ENCODE peak calls at places on chromosome 5, in four cellular contexts. I, Z, F and B are unnamed samples.

GRCh38 chr5:180591249-180591887 is at the start of gene SCGB3A1:
- DNase-seq in I (no peak), Z (peak; percentile 31), F (no peak), B (no peak)

GRCh38 chr5:124669300-124669648 is 77.2 kb downstream of the ZNF608 start:
- DNase-seq in I (no peak), Z (no peak), F (no peak), B (no peak)

GRCh38 chr5:134223406-134224251 is 2.2 kb downstream of the PPP2CA start:
- DNase-seq in I (peak; percentile 52), Z (no peak), F (peak; percentile 7), B (no peak)

GRCh38 chr5:139709587-139710369 is 61.6 kb downstream of the CXXC5 start:
- DNase-seq in I (no peak), Z (no peak), F (no peak), B (no peak)

GRCh38 chr5:154311362-154311761 is 120.8 kb downstream of the GALNT10 start:
- DNase-seq in I (no peak), Z (no peak), F (no peak), B (no peak)

GRCh38 chr5:137401946-137402345 is 97.2 kb downstream of the SPOCK1 start:
- DNase-seq in I (no peak), Z (no peak), F (no peak), B (no peak)

GRCh38 chr5:13627673-13628454 is 316.6 kb downstream of the DNAH5 start:
- DNase-seq in I (no peak), Z (no peak), F (no peak), B (no peak)

GRCh38 chr5:72122619-72123018 is 15.3 kb downstream of the MAP1B start:
- DNase-seq in I (no peak), Z (no peak), F (no peak), B (no peak)

GRCh38 chr5:54667136-54667535 is 149.6 kb downstream of the SNX18 start:
- DNase-seq in I (peak; percentile 28), Z (no peak), F (no peak), B (no peak)

GRCh38 chr5:121485261-121485660 is 366.4 kb upstream of the FTMT start:
- DNase-seq in I (no peak), Z (no peak), F (no peak), B (no peak)

GRCh38 chr5:14250094-14250777 is 107.1 kb downstream of the TRIO start:
- DNase-seq in I (peak; percentile 86), Z (peak; percentile 85), F (no peak), B (no peak)

GRCh38 chr5:143401846-143402463 is 1.5 kb downstream of the NR3C1 start:
- DNase-seq in I (peak; percentile 20), Z (no peak), F (peak; percentile 21), B (peak; percentile 47)

GRCh38 chr5:95786821-95787408 is 35.6 kb downstream of the GLRX start:
- DNase-seq in I (peak; percentile 75), Z (no peak), F (no peak), B (no peak)

GRCh38 chr5:151315998-151316597 is 12.5 kb upstream of the SLC36A3 start:
- DNase-seq in I (peak; percentile 63), Z (peak; percentile 78), F (peak; percentile 93), B (peak; percentile 73)

GRCh38 chr5:116759860-116760644 is 185.4 kb upstream of the SEMA6A start:
- DNase-seq in I (no peak), Z (peak; percentile 94), F (no peak), B (no peak)

GRCh38 chr5:112005533-112005926 is 248.5 kb upstream of the NREP start:
- DNase-seq in I (peak; percentile 50), Z (no peak), F (peak; percentile 40), B (no peak)
- H3K4me2 ChIP-seq in I (no peak overlapping the region), Z (no peak overlapping the region), F (no peak overlapping the region), B (no peak overlapping the region)

GRCh38 chr5:141811287-141812155 is 66.7 kb downstream of the PCDH1 start:
- DNase-seq in I (no peak), Z (peak; percentile 91), F (no peak), B (no peak)
- H3K4me2 ChIP-seq in I (no peak overlapping the region), Z (peak overlapping the region; percentile 75), F (no peak overlapping the region), B (no peak overlapping the region)

GRCh38 chr5:141941779-141942178 is 16.2 kb downstream of the PCDH12 start:
- DNase-seq in I (peak; percentile 17), Z (no peak), F (no peak), B (no peak)

GRCh38 chr5:141942185-141942857 is 15.7 kb downstream of the PCDH12 start:
- DNase-seq in I (no peak), Z (no peak), F (no peak), B (no peak)

GRCh38 chr5:141944086-141944485 is 13.9 kb downstream of the PCDH12 start:
- DNase-seq in I (no peak), Z (no peak), F (no peak), B (no peak)

GRCh38 chr5:141940695-141941271 is 17.1 kb downstream of the DELE1 start:
- DNase-seq in I (peak; percentile 16), Z (no peak), F (no peak), B (no peak)

DNA sequence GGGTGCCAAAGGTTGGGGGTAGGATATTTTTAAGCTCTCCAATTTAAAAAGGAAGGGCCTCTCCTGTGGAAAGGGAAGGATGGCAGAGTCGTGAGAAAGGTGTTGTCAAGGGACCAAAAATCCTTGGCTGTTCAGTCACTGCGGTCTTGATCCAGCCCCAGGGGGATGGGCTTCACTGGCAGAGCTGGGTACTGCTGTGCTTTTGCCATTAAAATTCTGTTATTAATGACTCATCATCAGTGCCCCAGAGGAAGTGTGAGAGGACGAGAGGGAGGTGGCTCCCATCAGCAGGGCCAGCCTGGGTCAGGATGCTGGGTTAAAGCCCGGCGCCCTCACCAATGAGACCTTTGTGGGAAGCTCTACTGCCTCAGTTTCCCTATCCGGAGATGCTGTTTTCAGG is 16.7 kb downstream of the PCDH12 start:
- DNase-seq in I (no peak), Z (no peak), F (peak; percentile 24), B (peak; percentile 66)
- H3K4me2 ChIP-seq in I (no peak overlapping the region), Z (no peak overlapping the region), F (no peak overlapping the region), B (peak overlapping the region; percentile 13)

DNA sequence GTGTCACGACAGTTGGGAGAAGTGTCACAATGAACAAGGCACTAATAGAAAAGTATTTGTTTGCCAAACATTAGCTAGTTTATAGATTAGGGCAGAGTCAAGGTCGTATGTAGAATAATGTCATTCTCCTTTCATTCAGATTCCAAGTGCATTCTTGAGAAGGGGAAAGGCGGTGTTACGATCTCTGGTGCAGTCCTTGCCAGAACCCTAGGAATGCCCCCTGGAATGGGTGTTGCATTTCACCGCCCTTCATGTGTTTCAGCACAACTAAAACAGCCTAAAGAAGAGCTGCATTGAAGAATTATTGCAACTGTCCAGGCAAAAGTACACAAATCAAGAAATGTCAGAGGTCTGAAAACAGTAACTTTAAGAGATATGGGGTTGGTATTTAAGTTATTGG is 721.0 kb upstream of the WWC1 start:
- DNase-seq in I (no peak), Z (no peak), F (no peak), B (no peak)
- H3K4me2 ChIP-seq in I (no peak overlapping the region), Z (no peak overlapping the region), F (no peak overlapping the region), B (no peak overlapping the region)

DNA sequence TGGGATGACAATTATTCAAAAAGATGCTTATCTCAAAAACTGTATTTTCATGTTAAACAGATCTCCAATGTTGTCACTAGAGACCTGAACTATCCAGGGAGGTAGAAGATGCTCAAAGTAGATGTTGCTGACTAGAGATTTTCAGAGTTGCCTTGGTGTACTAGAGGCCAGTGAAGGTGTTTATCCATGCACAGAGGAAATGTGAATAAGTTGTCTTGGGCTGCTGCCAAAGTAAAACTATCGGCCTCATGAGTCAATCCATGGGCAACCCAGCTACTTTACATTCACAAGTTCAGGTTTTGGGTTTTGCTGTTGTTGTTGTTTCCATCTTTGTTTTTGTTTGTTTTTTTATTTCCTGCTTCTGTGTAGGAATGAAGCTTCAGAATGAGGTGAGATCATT is 141.1 kb upstream of the RANBP3L start:
- DNase-seq in I (peak; percentile 37), Z (no peak), F (peak; percentile 86), B (peak; percentile 28)
- H3K4me2 ChIP-seq in I (no peak overlapping the region), Z (no peak overlapping the region), F (no peak overlapping the region), B (no peak overlapping the region)

GRCh38 chr5:58335518-58335917 is 124.4 kb downstream of the PLK2 start:
- DNase-seq in I (peak; percentile 5), Z (no peak), F (peak; percentile 46), B (no peak)
- H3K4me2 ChIP-seq in I (no peak overlapping the region), Z (no peak overlapping the region), F (peak overlapping the region; percentile 1), B (no peak overlapping the region)